ENCODE peak calls at places on chromosomes 4 and X, in eight cellular contexts. D, R, G, B, O, A, F and E are unnamed samples. For H3K27me3, the result is how much of the 10 kb centered on the place peaks cover.

GRCh38 chr4:30714408-30715031 is 5.6 kb upstream of the PCDH7 start:
- DNase-seq in D (no peak), R (peak), G (peak), B (peak), O (no peak), A (peak), F (no peak), E (peak)

GRCh38 chr4:6608758-6609414 is 31.6 kb upstream of the MRFAP1 start:
- DNase-seq in D (no peak), R (peak), G (no peak), B (no peak), O (peak), A (no peak), F (no peak), E (no peak)

GRCh38 chrX:110938977-110939732 is 143.5 kb upstream of the CHRDL1 start:
- DNase-seq in D (no peak), R (no peak), G (no peak), B (no peak), O (no peak), A (no peak), F (no peak), E (no peak)

GRCh38 chr4:77082886-77083608 is 7.3 kb upstream of the CCNI start:
- DNase-seq in D (no peak), R (no peak), G (no peak), B (no peak), O (no peak), A (no peak), F (no peak), E (no peak)

GRCh38 chr4:40192286-40193017 is 4.4 kb upstream of the RHOH start:
- DNase-seq in D (no peak), R (no peak), G (no peak), B (no peak), O (no peak), A (no peak), F (no peak), E (no peak)

GRCh38 chrX:151240237-151240636 is 63.9 kb downstream of the GPR50 start:
- DNase-seq in D (no peak), R (no peak), G (no peak), B (no peak), O (no peak), A (no peak), F (no peak), E (no peak)

GRCh38 chr4:56607926-56608325 is 73.2 kb downstream of the HOPX start:
- DNase-seq in D (no peak), R (no peak), G (no peak), B (no peak), O (no peak), A (no peak), F (no peak), E (no peak)

GRCh38 chrX:37380920-37381319 is 31.8 kb downstream of the PRRG1 start:
- DNase-seq in D (peak), R (no peak), G (no peak), B (peak), O (no peak), A (no peak), F (no peak), E (no peak)

GRCh38 chr4:27149541-27150212 is 289.0 kb downstream of the STIM2 start:
- DNase-seq in D (no peak), R (no peak), G (no peak), B (peak), O (no peak), A (no peak), F (no peak), E (no peak)

GRCh38 chr4:148022975-148023374 is 291.1 kb downstream of the ARHGAP10 start:
- DNase-seq in D (no peak), R (no peak), G (no peak), B (no peak), O (no peak), A (no peak), F (no peak), E (no peak)

GRCh38 chr4:55554453-55555030 is 7.8 kb upstream of the CLOCK start:
- DNase-seq in D (no peak), R (no peak), G (peak), B (peak), O (no peak), A (no peak), F (peak), E (no peak)

GRCh38 chrX:47877327-47877726 is 40.6 kb downstream of the ZNF81 start:
- DNase-seq in D (no peak), R (no peak), G (no peak), B (no peak), O (no peak), A (no peak), F (no peak), E (no peak)

DNA sequence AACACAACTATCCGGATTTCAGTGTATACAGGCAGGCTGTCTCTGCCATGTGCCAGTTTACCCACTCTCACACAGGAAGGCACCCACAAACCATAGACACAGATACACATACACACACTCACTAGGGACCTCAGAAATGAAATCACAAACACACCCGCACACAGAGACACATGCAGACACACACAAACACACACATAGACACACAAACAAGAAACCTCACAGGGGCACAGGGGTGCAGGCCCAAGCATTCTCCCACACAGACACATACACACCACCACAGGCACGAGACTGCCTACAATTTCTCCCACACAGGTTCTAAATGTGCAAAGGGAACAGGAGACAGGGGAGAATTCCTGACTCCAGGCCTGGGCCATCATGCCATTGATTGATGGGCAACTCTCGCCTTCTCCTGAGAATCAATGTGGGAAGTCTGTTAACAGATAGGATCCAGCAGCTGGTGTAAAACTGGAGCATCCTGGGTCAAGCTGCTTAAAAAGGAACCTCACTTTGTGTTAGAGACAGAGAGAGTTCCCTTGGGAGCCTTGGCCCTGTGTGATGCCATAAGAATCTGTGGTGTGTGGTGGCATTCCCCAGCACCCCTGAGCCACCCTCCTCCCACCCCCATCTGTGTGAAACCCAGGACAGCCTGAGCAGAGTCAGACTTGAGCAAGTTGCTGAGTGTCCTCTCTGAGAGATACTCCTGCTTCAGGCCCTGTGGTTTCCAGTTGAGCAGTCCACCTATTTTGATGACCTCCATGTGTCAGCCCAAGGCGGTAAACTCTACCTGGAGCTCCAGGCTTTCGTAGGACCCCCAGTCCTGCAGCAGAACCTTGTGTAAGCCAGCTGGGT is 33.9 kb downstream of the NBDY start:
- DNase-seq in D (no peak), R (peak), G (no peak), B (no peak), O (no peak), A (no peak), F (no peak), E (peak)
- H3K4me3 ChIP-seq in D (no peak), R (no peak), G (no peak), B (peak), O (no peak), A (no peak), F (no peak), E (no peak)

DNA sequence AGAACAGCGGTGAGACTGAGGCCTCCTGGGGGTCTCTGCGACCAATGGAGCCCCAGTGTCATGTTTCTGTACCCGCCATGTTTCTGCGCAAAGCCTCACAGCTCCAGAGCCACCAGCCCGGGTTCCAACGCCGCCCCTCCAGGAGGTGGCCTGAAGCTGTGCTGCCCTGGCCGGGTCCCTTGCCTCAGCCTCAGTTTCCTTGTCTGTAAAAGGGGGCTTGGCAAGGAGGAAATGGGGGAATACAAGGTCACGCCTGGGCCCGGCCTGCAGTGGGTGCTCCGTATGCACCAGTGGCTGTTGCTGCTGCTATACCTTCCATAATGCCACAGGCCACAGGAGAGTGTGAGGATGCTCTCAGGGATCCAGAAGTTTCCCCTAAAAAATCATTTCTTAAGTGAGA is 229.5 kb downstream of the AFAP1 start:
- DNase-seq in D (no peak), R (no peak), G (no peak), B (no peak), O (no peak), A (no peak), F (no peak), E (no peak)
- H3K27me3 ChIP-seq in D (under half), R (under half), G (under half), B (under half), O (under half), A (under half), F (under half), E (under half)

GRCh38 chrX:155028192-155028591 is 1.5 kb downstream of the FUNDC2 start:
- DNase-seq in D (no peak), R (no peak), G (no peak), B (no peak), O (no peak), A (no peak), F (no peak), E (no peak)
- H3K4me3 ChIP-seq in D (peak), R (peak), G (no peak), B (peak), O (peak), A (no peak), F (no peak), E (no peak)

GRCh38 chr4:137960371-137961050 is 281.6 kb downstream of the SLC7A11 start:
- DNase-seq in D (peak), R (no peak), G (no peak), B (peak), O (no peak), A (no peak), F (no peak), E (no peak)

GRCh38 chr4:137952116-137952515 is 290.0 kb downstream of the SLC7A11 start:
- DNase-seq in D (no peak), R (no peak), G (no peak), B (no peak), O (no peak), A (no peak), F (no peak), E (no peak)

GRCh38 chr4:137956256-137956655 is 285.9 kb downstream of the SLC7A11 start:
- DNase-seq in D (no peak), R (no peak), G (no peak), B (no peak), O (no peak), A (no peak), F (no peak), E (no peak)

GRCh38 chr4:137950286-137950685 is 291.9 kb downstream of the SLC7A11 start:
- DNase-seq in D (no peak), R (no peak), G (peak), B (no peak), O (no peak), A (no peak), F (no peak), E (no peak)

GRCh38 chr4:137955615-137956014 is 286.5 kb downstream of the SLC7A11 start:
- DNase-seq in D (no peak), R (no peak), G (no peak), B (no peak), O (no peak), A (no peak), F (no peak), E (no peak)
- H3K27me3 ChIP-seq in D (under half), R (under half), G (under half), B (under half), O (under half), A (under half), F (under half), E (under half)

GRCh38 chr4:74365761-74366160 is 816 bp downstream of the EREG start:
- DNase-seq in D (no peak), R (peak), G (no peak), B (peak), O (no peak), A (no peak), F (no peak), E (peak)
- H3K4me3 ChIP-seq in D (peak), R (peak), G (no peak), B (peak), O (no peak), A (no peak), F (no peak), E (no peak)

GRCh38 chr4:113317523-113317922 is 268.1 kb downstream of the ANK2 start:
- DNase-seq in D (no peak), R (no peak), G (no peak), B (no peak), O (no peak), A (no peak), F (no peak), E (no peak)

GRCh38 chr4:113312529-113312928 is 263.1 kb downstream of the ANK2 start:
- DNase-seq in D (no peak), R (no peak), G (no peak), B (no peak), O (no peak), A (no peak), F (no peak), E (no peak)

GRCh38 chr4:113311047-113311446 is 261.6 kb downstream of the ANK2 start:
- DNase-seq in D (no peak), R (no peak), G (peak), B (no peak), O (no peak), A (no peak), F (no peak), E (no peak)

DNA sequence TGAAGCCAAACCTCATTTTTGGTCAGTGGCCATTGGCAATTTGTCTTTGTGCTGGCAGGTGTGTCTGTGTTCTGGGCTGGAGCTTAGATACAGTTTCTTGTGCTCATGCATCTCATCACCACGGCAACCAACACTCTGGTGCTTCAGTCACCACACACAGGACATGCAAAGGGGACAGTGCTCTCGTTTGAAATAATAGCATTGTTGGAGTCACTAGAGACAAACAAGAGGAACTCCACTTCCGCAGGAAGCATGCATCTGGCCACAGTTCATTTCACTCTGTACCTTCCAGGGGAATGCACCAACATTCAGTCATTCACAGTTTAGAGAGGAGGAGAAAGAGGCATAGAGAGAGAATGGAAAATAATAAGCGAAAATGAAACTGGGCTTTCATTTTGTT is 267.4 kb downstream of the ANK2 start:
- DNase-seq in D (no peak), R (no peak), G (no peak), B (no peak), O (peak), A (no peak), F (peak), E (no peak)
- H3K27me3 ChIP-seq in D (under half), R (under half), G (under half), B (under half), O (under half), A (under half), F (under half), E (under half)